ENCODE peak calls at places on chromosomes 6 and 20, in nine cellular contexts. One of them, this sample, is unnamed.

GRCh38 chr6:114342826-114343781 is at the start of gene HS3ST5:
- DNase-seq in NCI-H748 treated with DMSO at 0.1 percent for 48 hours: peak
- DNase-seq in AG08396: peak
- DNase-seq in SJSA1: peak
- DNase-seq in foreskin fibroblast: no peak
- DNase-seq in H9: peak
- DNase-seq in fibroblast of mammary gland: peak
- DNase-seq in cardiac muscle cell: peak
- DNase-seq in NCI-H1436: peak
- DNase-seq in this sample: peak

GRCh38 chr6:136317023-136317649 is 27.5 kb upstream of the BCLAF1 start:
- DNase-seq in NCI-H748 treated with DMSO at 0.1 percent for 48 hours: peak
- DNase-seq in AG08396: peak
- DNase-seq in SJSA1: no peak
- DNase-seq in foreskin fibroblast: peak
- DNase-seq in H9: peak
- DNase-seq in fibroblast of mammary gland: peak
- DNase-seq in cardiac muscle cell: peak
- DNase-seq in NCI-H1436: peak
- DNase-seq in this sample: no peak

GRCh38 chr6:166314454-166314853 is 6.3 kb upstream of the PRR18 start:
- DNase-seq in NCI-H748 treated with DMSO at 0.1 percent for 48 hours: no peak
- DNase-seq in AG08396: no peak
- DNase-seq in SJSA1: no peak
- DNase-seq in foreskin fibroblast: no peak
- DNase-seq in H9: no peak
- DNase-seq in fibroblast of mammary gland: no peak
- DNase-seq in cardiac muscle cell: no peak
- DNase-seq in NCI-H1436: no peak
- DNase-seq in this sample: no peak

GRCh38 chr20:39632757-39633156 is 670.6 kb downstream of the DHX35 start:
- DNase-seq in NCI-H748 treated with DMSO at 0.1 percent for 48 hours: no peak
- DNase-seq in AG08396: no peak
- DNase-seq in SJSA1: no peak
- DNase-seq in foreskin fibroblast: no peak
- DNase-seq in H9: no peak
- DNase-seq in fibroblast of mammary gland: no peak
- DNase-seq in cardiac muscle cell: no peak
- DNase-seq in NCI-H1436: no peak
- DNase-seq in this sample: no peak

GRCh38 chr20:47456952-47457724 is 44.5 kb upstream of the NCOA3 start:
- DNase-seq in NCI-H748 treated with DMSO at 0.1 percent for 48 hours: no peak
- DNase-seq in AG08396: peak
- DNase-seq in SJSA1: no peak
- DNase-seq in foreskin fibroblast: peak
- DNase-seq in H9: no peak
- DNase-seq in fibroblast of mammary gland: peak
- DNase-seq in cardiac muscle cell: peak
- DNase-seq in NCI-H1436: no peak
- DNase-seq in this sample: no peak

GRCh38 chr20:1637755-1638154 is 17.9 kb upstream of the SIRPB1 start:
- DNase-seq in NCI-H748 treated with DMSO at 0.1 percent for 48 hours: no peak
- DNase-seq in AG08396: no peak
- DNase-seq in SJSA1: no peak
- DNase-seq in foreskin fibroblast: no peak
- DNase-seq in H9: no peak
- DNase-seq in fibroblast of mammary gland: no peak
- DNase-seq in cardiac muscle cell: no peak
- DNase-seq in NCI-H1436: no peak
- DNase-seq in this sample: no peak

GRCh38 chr20:33602826-33603590 is 59.1 kb upstream of the C20orf144 start:
- DNase-seq in NCI-H748 treated with DMSO at 0.1 percent for 48 hours: no peak
- DNase-seq in AG08396: no peak
- DNase-seq in SJSA1: no peak
- DNase-seq in foreskin fibroblast: no peak
- DNase-seq in H9: no peak
- DNase-seq in fibroblast of mammary gland: peak
- DNase-seq in cardiac muscle cell: no peak
- DNase-seq in NCI-H1436: no peak
- DNase-seq in this sample: no peak

GRCh38 chr6:169984181-169985120 is 233.0 kb downstream of the ERMARD start:
- DNase-seq in NCI-H748 treated with DMSO at 0.1 percent for 48 hours: no peak
- DNase-seq in AG08396: no peak
- DNase-seq in SJSA1: no peak
- DNase-seq in foreskin fibroblast: no peak
- DNase-seq in H9: no peak
- DNase-seq in fibroblast of mammary gland: no peak
- DNase-seq in cardiac muscle cell: no peak
- DNase-seq in NCI-H1436: no peak
- DNase-seq in this sample: no peak

GRCh38 chr6:157983439-157984119 is 1.9 kb downstream of the SYNJ2 start:
- DNase-seq in NCI-H748 treated with DMSO at 0.1 percent for 48 hours: no peak
- DNase-seq in AG08396: no peak
- DNase-seq in SJSA1: no peak
- DNase-seq in foreskin fibroblast: no peak
- DNase-seq in H9: no peak
- DNase-seq in fibroblast of mammary gland: peak
- DNase-seq in cardiac muscle cell: peak
- DNase-seq in NCI-H1436: no peak
- DNase-seq in this sample: no peak

GRCh38 chr20:19909696-19910095 is 107.5 kb upstream of the NAA20 start:
- DNase-seq in NCI-H748 treated with DMSO at 0.1 percent for 48 hours: no peak
- DNase-seq in AG08396: no peak
- DNase-seq in SJSA1: no peak
- DNase-seq in foreskin fibroblast: no peak
- DNase-seq in H9: no peak
- DNase-seq in fibroblast of mammary gland: no peak
- DNase-seq in cardiac muscle cell: peak
- DNase-seq in NCI-H1436: no peak
- DNase-seq in this sample: no peak

GRCh38 chr6:96939019-96939805 is 14.7 kb downstream of the KLHL32 start:
- DNase-seq in NCI-H748 treated with DMSO at 0.1 percent for 48 hours: no peak
- DNase-seq in AG08396: peak
- DNase-seq in SJSA1: peak
- DNase-seq in foreskin fibroblast: peak
- DNase-seq in H9: no peak
- DNase-seq in fibroblast of mammary gland: peak
- DNase-seq in cardiac muscle cell: peak
- DNase-seq in NCI-H1436: no peak
- DNase-seq in this sample: no peak

GRCh38 chr6:98833101-98834059 is 994 bp upstream of the POU3F2 start:
- DNase-seq in NCI-H748 treated with DMSO at 0.1 percent for 48 hours: peak
- DNase-seq in AG08396: no peak
- DNase-seq in SJSA1: no peak
- DNase-seq in foreskin fibroblast: no peak
- DNase-seq in H9: peak
- DNase-seq in fibroblast of mammary gland: peak
- DNase-seq in cardiac muscle cell: peak
- DNase-seq in NCI-H1436: peak
- DNase-seq in this sample: peak